ENCODE peak calls at places on chromosomes 1 and 21, in six cellular contexts. O, G, Y, E, V and Z are unnamed samples.

GRCh38 chr1:183278736-183279591 is 92.9 kb downstream of the LAMC2 start:
- DNase-seq in O (peak; percentile 68), G (no peak), Y (no peak), E (no peak), V (peak; percentile 99), Z (peak; percentile 59)

GRCh38 chr1:243421784-243422183 is 165.9 kb downstream of the SDCCAG8 start:
- DNase-seq in O (peak; percentile 85), G (no peak), Y (no peak), E (peak; percentile 40), V (no peak), Z (peak; percentile 46)

GRCh38 chr1:162367073-162367472 is 9.6 kb downstream of the SPATA46 start:
- DNase-seq in O (no peak), G (no peak), Y (no peak), E (no peak), V (peak; percentile 87), Z (no peak)

GRCh38 chr1:240790851-240791250 is 178.9 kb upstream of the GREM2 start:
- DNase-seq in O (peak; percentile 21), G (no peak), Y (no peak), E (no peak), V (no peak), Z (no peak)

GRCh38 chr21:45365186-45365607 is 39.8 kb upstream of the COL18A1 start:
- DNase-seq in O (no peak), G (no peak), Y (no peak), E (no peak), V (no peak), Z (no peak)

GRCh38 chr21:21664871-21665270 is 666.7 kb downstream of the NCAM2 start:
- DNase-seq in O (peak; percentile 59), G (no peak), Y (no peak), E (no peak), V (no peak), Z (no peak)

GRCh38 chr1:156896490-156897033 is 3.0 kb downstream of the PEAR1 start:
- DNase-seq in O (peak; percentile 92), G (no peak), Y (peak; percentile 63), E (peak; percentile 54), V (peak; percentile 87), Z (peak; percentile 86)

GRCh38 chr1:171868217-171868616 is 26.9 kb downstream of the DNM3 start:
- DNase-seq in O (no peak), G (no peak), Y (no peak), E (no peak), V (peak; percentile 58), Z (no peak)

GRCh38 chr21:20250337-20250736 is 747.9 kb upstream of the NCAM2 start:
- DNase-seq in O (no peak), G (no peak), Y (no peak), E (no peak), V (no peak), Z (no peak)

GRCh38 chr1:9326596-9326995 is 33.9 kb downstream of the SPSB1 start:
- DNase-seq in O (peak; percentile 89), G (no peak), Y (no peak), E (no peak), V (no peak), Z (peak; percentile 41)

GRCh38 chr1:36309397-36309796 is 3.2 kb downstream of the SH3D21 start:
- DNase-seq in O (no peak), G (no peak), Y (no peak), E (no peak), V (no peak), Z (no peak)

GRCh38 chr1:227937531-227938145 is 10.1 kb downstream of the WNT9A start:
- DNase-seq in O (no peak), G (no peak), Y (no peak), E (no peak), V (no peak), Z (no peak)

GRCh38 chr21:28150021-28150420 is 842.7 kb downstream of the LTN1 start:
- DNase-seq in O (no peak), G (no peak), Y (no peak), E (no peak), V (no peak), Z (no peak)

GRCh38 chr21:28152729-28153128 is 839.9 kb downstream of the LTN1 start:
- DNase-seq in O (peak; percentile 12), G (no peak), Y (no peak), E (no peak), V (no peak), Z (peak; percentile 33)

GRCh38 chr21:28156590-28156989 is 836.1 kb downstream of the LTN1 start:
- DNase-seq in O (no peak), G (no peak), Y (no peak), E (no peak), V (no peak), Z (no peak)

GRCh38 chr21:28150778-28151177 is 841.9 kb downstream of the LTN1 start:
- DNase-seq in O (peak; percentile 73), G (no peak), Y (no peak), E (no peak), V (peak; percentile 2), Z (peak; percentile 87)

DNA sequence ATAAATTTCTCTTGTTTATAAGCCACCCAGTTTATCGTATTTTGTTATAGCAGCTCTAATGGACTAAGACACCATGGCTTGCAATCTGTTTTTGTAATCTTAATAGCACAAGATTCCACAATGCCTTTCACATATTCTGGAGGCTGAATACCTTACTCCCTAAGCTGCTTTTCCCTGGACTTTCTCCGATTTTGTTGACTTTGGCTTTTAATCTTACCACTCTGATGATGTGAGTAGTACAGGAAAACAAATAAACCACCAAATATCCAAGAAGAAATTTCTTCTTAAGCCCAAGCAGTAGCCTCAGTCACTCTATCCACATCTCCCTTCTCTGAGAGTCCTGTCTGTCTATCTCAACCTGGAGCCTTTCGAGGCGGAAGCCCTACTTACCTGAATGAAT is 838.6 kb downstream of the LTN1 start:
- DNase-seq in O (peak; percentile 19), G (no peak), Y (no peak), E (no peak), V (no peak), Z (no peak)
- H3K9me3 ChIP-seq in O (no peaks in the 10 kb centered on the region), G (no peaks in the 10 kb centered on the region), Y (no peaks in the 10 kb centered on the region), E (no peaks in the 10 kb centered on the region), V (no peaks in the 10 kb centered on the region), Z (no peaks in the 10 kb centered on the region)

GRCh38 chr1:212289262-212290077 is 4.3 kb downstream of the PPP2R5A start:
- DNase-seq in O (no peak), G (no peak), Y (no peak), E (no peak), V (no peak), Z (no peak)
- H3K4me1 ChIP-seq in O (peaks cover 6% of the 10 kb centered on the region), G (peaks cover 2% of the 10 kb centered on the region), Y (peaks cover 9% of the 10 kb centered on the region), E (no peaks in the 10 kb centered on the region), V (peaks cover 2% of the 10 kb centered on the region), Z (peaks cover 8% of the 10 kb centered on the region)

GRCh38 chr1:70440642-70441391 is 29.7 kb downstream of the CTH start:
- DNase-seq in O (no peak), G (no peak), Y (no peak), E (no peak), V (peak; percentile 39), Z (no peak)
- H2BK120ac ChIP-seq in O (no peak overlapping the region), G (no peak overlapping the region), Y (no peak overlapping the region), E (no peak overlapping the region), V (no peak overlapping the region), Z (no peak overlapping the region)

GRCh38 chr21:38227401-38227800 is 29.4 kb upstream of the KCNJ15 start:
- DNase-seq in O (peak; percentile 11), G (no peak), Y (no peak), E (no peak), V (no peak), Z (no peak)
- H3K9me3 ChIP-seq in O (peaks cover 42% of the 10 kb centered on the region), G (peaks cover 9% of the 10 kb centered on the region), Y (peaks cover 75% of the 10 kb centered on the region), E (peaks cover 57% of the 10 kb centered on the region), V (peaks cover 24% of the 10 kb centered on the region), Z (peaks cover 83% of the 10 kb centered on the region)